ENCODE peak calls at places on chromosome 15, in seven cellular contexts. One of them, this sample, is unnamed.

GRCh38 chr15:92429378-92430066 is 35.8 kb downstream of the ST8SIA2 start:
- DNase-seq in GM12891: no peak
- DNase-seq in left lobe of liver: no peak
- DNase-seq in AG08395: peak; percentile 87
- DNase-seq in NK-92 treated with Interleukin-12 subunit alpha and Interleukin-12 subunit beta, amount 100 ng/mL, for 24 hours: no peak
- DNase-seq in HT1080: peak; percentile 84
- DNase-seq in DMS153: no peak
- DNase-seq in this sample: peak; percentile 11

GRCh38 chr15:89998141-89998661 is 2.9 kb upstream of the ZNF710 start:
- DNase-seq in GM12891: no peak
- DNase-seq in left lobe of liver: no peak
- DNase-seq in AG08395: peak; percentile 69
- DNase-seq in NK-92 treated with Interleukin-12 subunit alpha and Interleukin-12 subunit beta, amount 100 ng/mL, for 24 hours: no peak
- DNase-seq in HT1080: peak; percentile 86
- DNase-seq in DMS153: no peak
- DNase-seq in this sample: peak; percentile 29

GRCh38 chr15:67941643-67942315 is 101.9 kb upstream of the RNU6-1 start:
- DNase-seq in GM12891: no peak
- DNase-seq in left lobe of liver: no peak
- DNase-seq in AG08395: no peak
- DNase-seq in NK-92 treated with Interleukin-12 subunit alpha and Interleukin-12 subunit beta, amount 100 ng/mL, for 24 hours: no peak
- DNase-seq in HT1080: peak; percentile 46
- DNase-seq in DMS153: no peak
- DNase-seq in this sample: no peak

GRCh38 chr15:90836296-90836871 is 32.0 kb upstream of the FURIN start:
- DNase-seq in GM12891: no peak
- DNase-seq in left lobe of liver: no peak
- DNase-seq in AG08395: peak; percentile 70
- DNase-seq in NK-92 treated with Interleukin-12 subunit alpha and Interleukin-12 subunit beta, amount 100 ng/mL, for 24 hours: no peak
- DNase-seq in HT1080: peak; percentile 56
- DNase-seq in DMS153: no peak
- DNase-seq in this sample: peak; percentile 73

GRCh38 chr15:74025436-74025835 is 30.9 kb downstream of the PML start:
- DNase-seq in GM12891: no peak
- DNase-seq in left lobe of liver: no peak
- DNase-seq in AG08395: no peak
- DNase-seq in NK-92 treated with Interleukin-12 subunit alpha and Interleukin-12 subunit beta, amount 100 ng/mL, for 24 hours: no peak
- DNase-seq in HT1080: no peak
- DNase-seq in DMS153: no peak
- DNase-seq in this sample: peak; percentile 86

GRCh38 chr15:37100109-37100873 is at the start of gene MEIS2:
- DNase-seq in GM12891: peak; percentile 56
- DNase-seq in left lobe of liver: peak; percentile 92
- DNase-seq in AG08395: peak; percentile 92
- DNase-seq in NK-92 treated with Interleukin-12 subunit alpha and Interleukin-12 subunit beta, amount 100 ng/mL, for 24 hours: no peak
- DNase-seq in HT1080: peak; percentile 86
- DNase-seq in DMS153: peak; percentile 80
- DNase-seq in this sample: peak; percentile 96

GRCh38 chr15:39645138-39645975 is 64.5 kb downstream of the THBS1 start:
- DNase-seq in GM12891: no peak
- DNase-seq in left lobe of liver: no peak
- DNase-seq in AG08395: no peak
- DNase-seq in NK-92 treated with Interleukin-12 subunit alpha and Interleukin-12 subunit beta, amount 100 ng/mL, for 24 hours: no peak
- DNase-seq in HT1080: no peak
- DNase-seq in DMS153: no peak
- DNase-seq in this sample: no peak

GRCh38 chr15:88166330-88166993 is 90.1 kb downstream of the NTRK3 start:
- DNase-seq in GM12891: no peak
- DNase-seq in left lobe of liver: no peak
- DNase-seq in AG08395: peak; percentile 38
- DNase-seq in NK-92 treated with Interleukin-12 subunit alpha and Interleukin-12 subunit beta, amount 100 ng/mL, for 24 hours: no peak
- DNase-seq in HT1080: no peak
- DNase-seq in DMS153: peak; percentile 12
- DNase-seq in this sample: no peak

GRCh38 chr15:73902121-73903020 is 23.9 kb upstream of the LOXL1 start:
- DNase-seq in GM12891: no peak
- DNase-seq in left lobe of liver: no peak
- DNase-seq in AG08395: no peak
- DNase-seq in NK-92 treated with Interleukin-12 subunit alpha and Interleukin-12 subunit beta, amount 100 ng/mL, for 24 hours: no peak
- DNase-seq in HT1080: no peak
- DNase-seq in DMS153: no peak
- DNase-seq in this sample: no peak

GRCh38 chr15:44710236-44711088 is 661 bp downstream of the PATL2 start:
- DNase-seq in GM12891: no peak
- DNase-seq in left lobe of liver: no peak
- DNase-seq in AG08395: no peak
- DNase-seq in NK-92 treated with Interleukin-12 subunit alpha and Interleukin-12 subunit beta, amount 100 ng/mL, for 24 hours: no peak
- DNase-seq in HT1080: peak; percentile 34
- DNase-seq in DMS153: no peak
- DNase-seq in this sample: peak; percentile 73

GRCh38 chr15:89653578-89653977 is 1.7 kb downstream of the KIF7 start:
- DNase-seq in GM12891: no peak
- DNase-seq in left lobe of liver: no peak
- DNase-seq in AG08395: no peak
- DNase-seq in NK-92 treated with Interleukin-12 subunit alpha and Interleukin-12 subunit beta, amount 100 ng/mL, for 24 hours: no peak
- DNase-seq in HT1080: no peak
- DNase-seq in DMS153: no peak
- DNase-seq in this sample: no peak

GRCh38 chr15:84925906-84926305 is 41.4 kb downstream of the SLC28A1 start:
- DNase-seq in GM12891: no peak
- DNase-seq in left lobe of liver: no peak
- DNase-seq in AG08395: no peak
- DNase-seq in NK-92 treated with Interleukin-12 subunit alpha and Interleukin-12 subunit beta, amount 100 ng/mL, for 24 hours: no peak
- DNase-seq in HT1080: no peak
- DNase-seq in DMS153: no peak
- DNase-seq in this sample: no peak

GRCh38 chr15:71353171-71353570 is 237.9 kb downstream of the THSD4 start:
- DNase-seq in GM12891: no peak
- DNase-seq in left lobe of liver: no peak
- DNase-seq in AG08395: no peak
- DNase-seq in NK-92 treated with Interleukin-12 subunit alpha and Interleukin-12 subunit beta, amount 100 ng/mL, for 24 hours: no peak
- DNase-seq in HT1080: no peak
- DNase-seq in DMS153: no peak
- DNase-seq in this sample: no peak

GRCh38 chr15:33358303-33358702 is 47.5 kb downstream of the RYR3 start:
- DNase-seq in GM12891: no peak
- DNase-seq in left lobe of liver: no peak
- DNase-seq in AG08395: peak; percentile 6
- DNase-seq in NK-92 treated with Interleukin-12 subunit alpha and Interleukin-12 subunit beta, amount 100 ng/mL, for 24 hours: no peak
- DNase-seq in HT1080: peak; percentile 68
- DNase-seq in DMS153: no peak
- DNase-seq in this sample: no peak

GRCh38 chr15:22227411-22227810 is 147.1 kb downstream of the OR4M2 start:
- DNase-seq in GM12891: no peak
- DNase-seq in left lobe of liver: peak; percentile 42
- DNase-seq in AG08395: no peak
- DNase-seq in NK-92 treated with Interleukin-12 subunit alpha and Interleukin-12 subunit beta, amount 100 ng/mL, for 24 hours: no peak
- DNase-seq in HT1080: no peak
- DNase-seq in DMS153: no peak
- DNase-seq in this sample: no peak

GRCh38 chr15:36755341-36755740 is 175.9 kb downstream of the CDIN1 start:
- DNase-seq in GM12891: no peak
- DNase-seq in left lobe of liver: no peak
- DNase-seq in AG08395: no peak
- DNase-seq in NK-92 treated with Interleukin-12 subunit alpha and Interleukin-12 subunit beta, amount 100 ng/mL, for 24 hours: no peak
- DNase-seq in HT1080: no peak
- DNase-seq in DMS153: no peak
- DNase-seq in this sample: no peak

GRCh38 chr15:84659904-84660781 is 2.1 kb upstream of the NMB start:
- DNase-seq in GM12891: no peak
- DNase-seq in left lobe of liver: peak; percentile 26
- DNase-seq in AG08395: no peak
- DNase-seq in NK-92 treated with Interleukin-12 subunit alpha and Interleukin-12 subunit beta, amount 100 ng/mL, for 24 hours: no peak
- DNase-seq in HT1080: no peak
- DNase-seq in DMS153: no peak
- DNase-seq in this sample: no peak

GRCh38 chr15:39631357-39631756 is 50.5 kb downstream of the THBS1 start:
- DNase-seq in GM12891: no peak
- DNase-seq in left lobe of liver: no peak
- DNase-seq in AG08395: no peak
- DNase-seq in NK-92 treated with Interleukin-12 subunit alpha and Interleukin-12 subunit beta, amount 100 ng/mL, for 24 hours: peak; percentile 20
- DNase-seq in HT1080: peak; percentile 1
- DNase-seq in DMS153: no peak
- DNase-seq in this sample: no peak

GRCh38 chr15:25900901-25901300 is 37.8 kb upstream of the ATP10A start:
- DNase-seq in GM12891: no peak
- DNase-seq in left lobe of liver: no peak
- DNase-seq in AG08395: peak; percentile 19
- DNase-seq in NK-92 treated with Interleukin-12 subunit alpha and Interleukin-12 subunit beta, amount 100 ng/mL, for 24 hours: no peak
- DNase-seq in HT1080: peak; percentile 40
- DNase-seq in DMS153: no peak
- DNase-seq in this sample: no peak

GRCh38 chr15:98755138-98755537 is 106.8 kb downstream of the IGF1R start:
- DNase-seq in GM12891: no peak
- DNase-seq in left lobe of liver: no peak
- DNase-seq in AG08395: no peak
- DNase-seq in NK-92 treated with Interleukin-12 subunit alpha and Interleukin-12 subunit beta, amount 100 ng/mL, for 24 hours: no peak
- DNase-seq in HT1080: peak; percentile 23
- DNase-seq in DMS153: no peak
- DNase-seq in this sample: no peak

GRCh38 chr15:66646799-66647198 is 55.2 kb upstream of the SMAD6 start:
- DNase-seq in GM12891: no peak
- DNase-seq in left lobe of liver: no peak
- DNase-seq in AG08395: no peak
- DNase-seq in NK-92 treated with Interleukin-12 subunit alpha and Interleukin-12 subunit beta, amount 100 ng/mL, for 24 hours: no peak
- DNase-seq in HT1080: peak; percentile 13
- DNase-seq in DMS153: no peak
- DNase-seq in this sample: no peak

GRCh38 chr15:62856466-62857246 is 185.9 kb upstream of the TPM1 start:
- DNase-seq in GM12891: no peak
- DNase-seq in left lobe of liver: no peak
- DNase-seq in AG08395: no peak
- DNase-seq in NK-92 treated with Interleukin-12 subunit alpha and Interleukin-12 subunit beta, amount 100 ng/mL, for 24 hours: no peak
- DNase-seq in HT1080: no peak
- DNase-seq in DMS153: no peak
- DNase-seq in this sample: no peak

GRCh38 chr15:74214324-74215021 is 11.9 kb upstream of the STRA6 start:
- DNase-seq in GM12891: no peak
- DNase-seq in left lobe of liver: no peak
- DNase-seq in AG08395: no peak
- DNase-seq in NK-92 treated with Interleukin-12 subunit alpha and Interleukin-12 subunit beta, amount 100 ng/mL, for 24 hours: no peak
- DNase-seq in HT1080: no peak
- DNase-seq in DMS153: no peak
- DNase-seq in this sample: no peak

GRCh38 chr15:89998923-89999675 is 2.0 kb upstream of the ZNF710 start:
- DNase-seq in GM12891: no peak
- DNase-seq in left lobe of liver: no peak
- DNase-seq in AG08395: no peak
- DNase-seq in NK-92 treated with Interleukin-12 subunit alpha and Interleukin-12 subunit beta, amount 100 ng/mL, for 24 hours: no peak
- DNase-seq in HT1080: no peak
- DNase-seq in DMS153: no peak
- DNase-seq in this sample: peak; percentile 20

GRCh38 chr15:70018646-70019600 is 78.8 kb downstream of the TLE3 start:
- DNase-seq in GM12891: no peak
- DNase-seq in left lobe of liver: no peak
- DNase-seq in AG08395: no peak
- DNase-seq in NK-92 treated with Interleukin-12 subunit alpha and Interleukin-12 subunit beta, amount 100 ng/mL, for 24 hours: peak; percentile 30
- DNase-seq in HT1080: no peak
- DNase-seq in DMS153: no peak
- DNase-seq in this sample: no peak

GRCh38 chr15:88465633-88466219 is 1.5 kb downstream of the MRPL46 start:
- DNase-seq in GM12891: no peak
- DNase-seq in left lobe of liver: peak; percentile 82
- DNase-seq in AG08395: peak; percentile 32
- DNase-seq in NK-92 treated with Interleukin-12 subunit alpha and Interleukin-12 subunit beta, amount 100 ng/mL, for 24 hours: peak; percentile 29
- DNase-seq in HT1080: peak; percentile 72
- DNase-seq in DMS153: no peak
- DNase-seq in this sample: peak; percentile 55

GRCh38 chr15:31268911-31269784 is 57.5 kb upstream of the KLF13 start:
- DNase-seq in GM12891: no peak
- DNase-seq in left lobe of liver: peak; percentile 41
- DNase-seq in AG08395: no peak
- DNase-seq in NK-92 treated with Interleukin-12 subunit alpha and Interleukin-12 subunit beta, amount 100 ng/mL, for 24 hours: no peak
- DNase-seq in HT1080: no peak
- DNase-seq in DMS153: no peak
- DNase-seq in this sample: no peak

GRCh38 chr15:74172751-74173544 is 562 bp upstream of the ISLR start:
- DNase-seq in GM12891: no peak
- DNase-seq in left lobe of liver: peak; percentile 43
- DNase-seq in AG08395: peak; percentile 87
- DNase-seq in NK-92 treated with Interleukin-12 subunit alpha and Interleukin-12 subunit beta, amount 100 ng/mL, for 24 hours: no peak
- DNase-seq in HT1080: no peak
- DNase-seq in DMS153: no peak
- DNase-seq in this sample: no peak

GRCh38 chr15:56608140-56608778 is 125.0 kb downstream of the ZNF280D start:
- DNase-seq in GM12891: peak; percentile 18
- DNase-seq in left lobe of liver: no peak
- DNase-seq in AG08395: no peak
- DNase-seq in NK-92 treated with Interleukin-12 subunit alpha and Interleukin-12 subunit beta, amount 100 ng/mL, for 24 hours: no peak
- DNase-seq in HT1080: peak; percentile 1
- DNase-seq in DMS153: no peak
- DNase-seq in this sample: no peak

GRCh38 chr15:34122771-34123183 is 20.9 kb downstream of the PGBD4 start:
- DNase-seq in GM12891: no peak
- DNase-seq in left lobe of liver: no peak
- DNase-seq in AG08395: peak; percentile 47
- DNase-seq in NK-92 treated with Interleukin-12 subunit alpha and Interleukin-12 subunit beta, amount 100 ng/mL, for 24 hours: no peak
- DNase-seq in HT1080: peak; percentile 82
- DNase-seq in DMS153: no peak
- DNase-seq in this sample: peak; percentile 11

GRCh38 chr15:65409284-65409631 is 13.5 kb downstream of the IGDCC4 start:
- DNase-seq in GM12891: no peak
- DNase-seq in left lobe of liver: no peak
- DNase-seq in AG08395: peak; percentile 97
- DNase-seq in NK-92 treated with Interleukin-12 subunit alpha and Interleukin-12 subunit beta, amount 100 ng/mL, for 24 hours: no peak
- DNase-seq in HT1080: peak; percentile 99
- DNase-seq in DMS153: no peak
- DNase-seq in this sample: no peak

This sample was measured in lung microvascular endothelial cell.